ENCODE peak calls at places on chromosomes 4 and X, in four cellular contexts. J is tibial nerve, C is GM20000, Q is tibial artery. P is an unnamed sample.

GRCh38 chrX:114924846-114925245 is 92.6 kb downstream of the IL13RA2 start:
- DNase-seq in J (no peak), C (no peak), Q (no peak), P (no peak)

GRCh38 chr4:57265831-57266582 is 155.8 kb upstream of the IGFBP7 start:
- DNase-seq in J (no peak), C (no peak), Q (no peak), P (peak; percentile 77)

GRCh38 chrX:31021537-31021936 is 50.3 kb downstream of the FTHL17 start:
- DNase-seq in J (no peak), C (no peak), Q (no peak), P (no peak)

GRCh38 chrX:77742788-77743476 is 43.1 kb downstream of the ATRX start:
- DNase-seq in J (no peak), C (no peak), Q (peak; percentile 71), P (no peak)

GRCh38 chrX:71282514-71283408 is 674 bp upstream of the NONO start:
- DNase-seq in J (no peak), C (peak; percentile 14), Q (no peak), P (peak; percentile 41)

GRCh38 chr4:141046255-141046654 is 87.0 kb downstream of the RNF150 start:
- DNase-seq in J (no peak), C (no peak), Q (no peak), P (no peak)

GRCh38 chr4:53483250-53483649 is 105.8 kb downstream of the FIP1L1 start:
- DNase-seq in J (no peak), C (no peak), Q (no peak), P (no peak)

GRCh38 chr4:146260521-146260920 is 46.2 kb downstream of the REELD1 start:
- DNase-seq in J (no peak), C (no peak), Q (no peak), P (no peak)

GRCh38 chr4:38724507-38724808 is 58.3 kb downstream of the TLR10 start:
- DNase-seq in J (no peak), C (no peak), Q (no peak), P (no peak)

GRCh38 chr4:38730830-38731646 is 51.8 kb downstream of the TLR10 start:
- DNase-seq in J (peak; percentile 92), C (peak; percentile 73), Q (peak; percentile 88), P (peak; percentile 78)

GRCh38 chr4:38723726-38724506 is 58.9 kb downstream of the TLR10 start:
- DNase-seq in J (no peak), C (no peak), Q (no peak), P (no peak)

GRCh38 chr4:38730493-38730829 is 52.3 kb downstream of the TLR10 start:
- DNase-seq in J (no peak), C (no peak), Q (no peak), P (no peak)

DNA sequence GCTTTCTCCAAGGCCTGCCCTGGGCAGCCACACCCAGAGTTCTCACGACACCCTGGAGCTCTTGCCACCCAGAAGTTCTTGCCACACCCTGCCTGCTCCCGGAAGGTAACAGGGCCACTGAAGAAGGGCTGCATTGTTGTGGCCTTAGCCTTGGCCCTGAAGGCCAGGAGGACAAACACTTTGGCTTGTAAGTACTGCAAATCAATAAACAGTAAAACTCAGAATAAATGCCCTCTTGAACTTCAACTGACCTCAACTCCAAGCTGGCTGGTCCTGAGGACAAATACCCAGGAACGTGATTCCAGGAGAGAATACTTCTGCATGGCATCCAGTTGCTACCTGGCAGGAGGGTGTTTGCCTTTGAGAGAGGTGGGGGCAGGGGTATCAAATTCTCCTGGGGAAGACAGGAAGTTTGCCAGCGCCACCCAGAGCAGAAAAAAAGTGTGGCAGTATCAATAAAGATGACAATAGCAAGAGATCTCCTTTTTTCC is 54.1 kb downstream of the TLR10 start:
- DNase-seq in J (no peak), C (no peak), Q (no peak), P (no peak)
- TF ChIP-seq CTCF in J (no peak), C (no peak), Q (no peak), P (peak; percentile 43)

DNA sequence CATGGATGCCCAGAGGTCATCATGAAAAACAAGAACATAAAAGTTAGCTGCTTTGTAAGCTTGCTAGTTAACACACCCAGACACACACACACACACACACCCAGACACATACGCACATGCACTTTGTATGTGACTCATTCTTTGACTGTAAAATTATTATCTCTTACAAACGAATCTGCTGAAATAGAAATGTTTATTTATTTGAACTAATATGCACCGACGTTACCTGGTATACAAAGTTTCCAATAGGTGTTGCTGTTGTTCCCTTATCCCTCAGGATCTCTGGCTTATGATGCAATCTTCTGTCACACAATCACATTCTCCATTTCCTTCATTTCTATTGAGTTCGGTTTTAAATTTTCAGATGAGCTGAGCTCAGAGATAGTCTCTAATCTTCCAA is 209.3 kb downstream of the PTTG2 start:
- DNase-seq in J (no peak), C (no peak), Q (no peak), P (no peak)
- TF ChIP-seq CTCF in J (no peak), C (no peak), Q (no peak), P (peak; percentile 37)

DNA sequence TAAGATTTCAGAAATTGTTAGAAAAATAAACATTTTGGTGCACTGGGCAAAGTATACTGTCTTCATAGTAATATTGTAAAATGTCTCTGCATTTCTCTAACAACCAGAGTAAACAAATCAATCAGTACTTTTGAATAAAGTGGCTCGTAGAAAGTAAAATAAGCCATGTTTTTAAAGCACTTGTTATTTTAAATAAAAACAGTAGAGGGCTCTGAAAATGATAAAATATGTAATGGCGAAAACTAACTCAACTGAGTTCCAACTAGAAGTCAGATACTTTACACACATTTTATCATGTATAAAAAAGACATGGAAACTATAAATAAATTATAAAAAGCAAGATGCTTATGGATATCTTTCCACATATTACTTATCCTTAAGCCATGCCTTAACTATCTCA is 1134.4 kb downstream of the PDHA2 start:
- DNase-seq in J (no peak), C (no peak), Q (no peak), P (no peak)
- TF ChIP-seq CTCF in J (no peak), C (no peak), Q (no peak), P (no peak)

GRCh38 chr4:188417181-188417580 is 277.9 kb downstream of the TRIML1 start:
- DNase-seq in J (no peak), C (no peak), Q (no peak), P (no peak)
- TF ChIP-seq CTCF in J (no peak), C (no peak), Q (no peak), P (peak; percentile 36)

P was measured in epithelial cell of proximal tubule.